ENCODE peak calls at places on chromosomes 16 and 17, in four cellular contexts. A is breast epithelium, W is kidney, Q is PC-9. S is an unnamed sample.

GRCh38 chr17:238071-238963 is 56.9 kb upstream of the DOC2B start:
- DNase-seq in Q (no peak), W (peak), A (no peak), S (no peak)

GRCh38 chr17:28335201-28335958 is at the start of the genes IFT20 and TNFAIP1:
- DNase-seq in Q (peak), A (peak), W (peak), S (peak)

GRCh38 chr16:50683689-50684374 is 2.7 kb upstream of the SNX20 start:
- DNase-seq in W (no peak), A (no peak), Q (no peak), S (no peak)

GRCh38 chr16:70651524-70651923 is 5.2 kb downstream of the IL34 start:
- DNase-seq in W (no peak), A (no peak), Q (peak), S (no peak)

GRCh38 chr16:19506965-19507364 is 14.9 kb downstream of the GDE1 start:
- DNase-seq in Q (no peak), A (no peak), W (no peak), S (no peak)

GRCh38 chr17:39920218-39921210 is 2.1 kb upstream of the GSDMB start:
- DNase-seq in W (peak), A (no peak), Q (no peak), S (no peak)

GRCh38 chr16:15682105-15682570 is 32.1 kb downstream of the NDE1 start:
- DNase-seq in W (no peak), A (no peak), Q (peak), S (no peak)

GRCh38 chr17:79046501-79047280 is 22.7 kb downstream of the C1QTNF1 start:
- DNase-seq in Q (no peak), W (peak), A (no peak), S (no peak)

GRCh38 chr17:68394608-68395331 is 62.5 kb downstream of the WIPI1 start:
- DNase-seq in A (no peak), Q (no peak), W (no peak), S (no peak)

GRCh38 chr17:61002316-61002736 is 324.7 kb downstream of the BCAS3 start:
- DNase-seq in W (no peak), Q (no peak), A (no peak), S (no peak)
- TF ChIP-seq CTCF in W (peak), Q (peak), A (no peak), S (peak)

GRCh38 chr16:3268294-3268693 is 11.9 kb upstream of the MEFV start:
- DNase-seq in A (no peak), W (no peak), Q (no peak), S (no peak)

GRCh38 chr16:3266873-3267537 is 10.6 kb upstream of the MEFV start:
- DNase-seq in A (no peak), W (no peak), Q (no peak), S (no peak)

GRCh38 chr16:3259829-3260228 is 3.4 kb upstream of the MEFV start:
- DNase-seq in A (no peak), W (peak), Q (no peak), S (no peak)

GRCh38 chr16:3262517-3262916 is 6.1 kb upstream of the MEFV start:
- DNase-seq in Q (no peak), W (no peak), A (no peak), S (no peak)

DNA sequence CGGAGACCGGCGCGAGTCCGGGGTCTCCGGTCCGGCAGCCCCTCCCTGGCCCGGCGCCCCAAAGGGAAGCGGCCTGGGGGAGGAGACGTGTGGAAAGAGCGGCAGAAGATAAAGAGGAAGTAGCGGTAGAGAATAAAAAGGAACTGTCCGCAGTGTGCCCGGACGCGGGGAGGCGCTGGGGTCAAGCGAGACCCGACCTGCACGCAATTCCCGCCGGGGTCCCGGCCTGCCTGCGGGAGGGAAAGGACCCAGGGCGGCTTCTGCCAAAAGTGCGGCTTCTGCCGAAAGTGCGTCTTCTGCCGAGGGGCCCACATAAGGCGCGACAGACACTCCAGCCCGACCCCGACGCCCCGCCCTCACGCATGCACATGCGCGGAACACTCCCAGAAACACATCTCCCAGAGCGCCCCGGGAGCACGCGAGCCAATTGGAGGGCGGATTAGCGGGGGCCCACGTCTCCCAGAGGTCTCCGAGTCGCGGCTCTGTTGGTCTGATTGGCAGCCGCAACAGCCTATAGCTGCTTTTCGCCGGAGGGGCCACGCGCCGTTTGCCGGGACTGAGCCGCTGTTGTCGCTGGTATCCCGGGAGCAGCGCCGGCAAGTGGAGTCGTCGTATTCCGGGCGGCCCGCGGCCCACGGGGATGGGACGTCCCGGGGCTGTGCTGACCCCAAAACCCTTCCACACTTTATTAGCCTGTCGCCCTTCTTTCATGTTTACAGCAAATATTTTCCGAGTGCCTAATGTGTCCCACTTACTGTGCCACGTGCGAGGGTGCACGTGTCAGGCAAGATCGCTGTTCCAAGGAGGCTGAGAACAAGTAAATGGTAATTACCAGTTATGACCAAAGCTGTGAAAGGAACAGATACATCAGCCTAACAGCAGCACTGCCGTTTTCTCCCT is 8.0 kb upstream of the MEFV start:
- DNase-seq in W (peak), Q (peak), A (peak), S (peak)
- TF ChIP-seq CTCF in W (no peak), Q (no peak), A (no peak), S (peak)

GRCh38 chr17:41690497-41690896 is 1.8 kb downstream of the EIF1 start:
- DNase-seq in Q (no peak), A (no peak), W (no peak), S (no peak)

GRCh38 chr17:41687828-41688640 is 651 bp upstream of the EIF1 start:
- DNase-seq in Q (peak), W (peak), A (peak), S (no peak)

GRCh38 chr17:41688641-41689496 is at the start of gene EIF1:
- DNase-seq in Q (peak), W (peak), A (peak), S (peak)

GRCh38 chr17:41691031-41691777 is 2.5 kb downstream of the EIF1 start:
- DNase-seq in W (no peak), Q (no peak), A (no peak), S (no peak)

GRCh38 chr17:41689497-41690299 is 1.0 kb downstream of the EIF1 start:
- DNase-seq in Q (peak), A (peak), W (no peak), S (no peak)
- TF ChIP-seq CTCF in Q (peak), A (peak), W (peak), S (peak)

GRCh38 chr16:11298143-11298900 is 17.2 kb upstream of the PRM1 start:
- DNase-seq in W (no peak), A (no peak), Q (no peak), S (no peak)

GRCh38 chr16:11295672-11296071 is 14.5 kb upstream of the PRM1 start:
- DNase-seq in Q (no peak), W (no peak), A (no peak), S (no peak)

GRCh38 chr16:11296351-11296705 is 15.2 kb upstream of the PRM1 start:
- DNase-seq in W (no peak), A (no peak), Q (no peak), S (no peak)

GRCh38 chr16:11296706-11297491 is 15.8 kb upstream of the PRM1 start:
- DNase-seq in W (no peak), Q (no peak), A (no peak), S (no peak)

GRCh38 chr16:11297492-11298142 is 16.5 kb upstream of the PRM1 start:
- DNase-seq in W (peak), Q (peak), A (peak), S (no peak)
- TF ChIP-seq CTCF in W (no peak), Q (no peak), A (no peak), S (no peak)

GRCh38 chr17:57401556-57402488 is 145.5 kb downstream of the MSI2 start:
- DNase-seq in Q (no peak), W (no peak), A (no peak), S (no peak)
- TF ChIP-seq CTCF in Q (no peak), W (no peak), A (no peak), S (peak)

DNA sequence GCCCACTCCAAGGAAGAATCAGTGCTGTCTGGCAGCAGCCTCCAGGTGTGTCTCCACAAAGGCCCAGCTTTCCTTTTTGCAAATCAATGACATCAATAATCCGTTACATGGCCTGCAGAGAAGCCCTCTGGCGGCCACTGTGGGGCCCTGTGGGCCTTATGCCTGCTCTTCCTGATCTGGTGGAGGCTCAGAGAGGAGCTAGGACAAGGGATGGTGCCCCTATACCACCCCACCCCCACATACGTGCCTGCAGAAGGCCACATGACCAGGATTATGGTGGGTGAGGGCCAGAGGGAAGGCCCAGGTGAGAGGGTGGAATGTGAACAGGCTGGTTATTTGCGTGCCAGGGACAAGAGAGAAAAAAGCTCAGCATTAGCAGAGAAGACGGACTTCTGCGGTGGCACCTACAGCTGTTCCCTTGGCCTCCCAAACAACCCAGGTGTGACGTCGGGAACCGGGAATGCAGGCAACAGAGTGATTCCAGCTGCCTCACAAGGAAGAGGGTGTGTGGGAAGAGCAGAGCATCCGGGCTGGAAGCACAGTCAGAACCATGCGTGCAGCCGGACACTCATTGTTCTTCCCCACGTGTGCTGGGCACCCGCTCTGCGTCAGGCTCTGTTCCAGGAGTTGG is 22.5 kb downstream of the EIF4A3 start:
- DNase-seq in A (peak), Q (peak), W (no peak), S (no peak)
- TF ChIP-seq CTCF in A (no peak), Q (peak), W (no peak), S (peak)

GRCh38 chr16:57145964-57146647 is 39.7 kb downstream of the PSME3IP1 start:
- DNase-seq in A (no peak), W (no peak), Q (no peak), S (no peak)

GRCh38 chr16:57147381-57148191 is 38.3 kb downstream of the PSME3IP1 start:
- DNase-seq in Q (no peak), A (no peak), W (no peak), S (no peak)

GRCh38 chr16:57145046-57145963 is 40.5 kb downstream of the PSME3IP1 start:
- DNase-seq in Q (no peak), A (no peak), W (no peak), S (no peak)

GRCh38 chr16:57148481-57148880 is 37.4 kb downstream of the PSME3IP1 start:
- DNase-seq in A (no peak), W (no peak), Q (no peak), S (no peak)

DNA sequence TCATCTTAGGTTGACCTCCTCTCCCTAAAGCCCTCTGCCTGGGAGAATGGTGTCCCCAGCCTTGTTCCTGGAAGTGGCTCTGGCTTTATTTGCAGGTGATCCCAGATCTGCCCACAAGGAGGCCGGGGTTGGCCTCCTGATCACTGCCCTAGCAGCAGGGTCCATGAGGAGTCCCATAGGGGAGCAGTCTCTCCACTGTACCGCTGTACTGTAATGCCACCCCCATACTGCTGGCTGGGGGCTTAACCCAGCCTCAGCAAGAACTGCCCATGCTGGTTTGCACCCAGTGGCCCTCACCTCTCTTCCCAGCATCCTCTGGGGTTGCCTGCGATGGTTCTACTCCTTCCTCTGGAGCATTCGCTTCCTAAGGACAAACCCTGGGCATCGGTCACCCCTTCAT is 39.1 kb downstream of the PSME3IP1 start:
- DNase-seq in A (no peak), W (no peak), Q (no peak), S (no peak)
- TF ChIP-seq CTCF in A (peak), W (no peak), Q (peak), S (peak)

GRCh38 chr16:706189-707061 is 824 bp upstream of the FBXL16 start:
- DNase-seq in A (no peak), Q (no peak), W (no peak), S (no peak)
- TF ChIP-seq CTCF in A (no peak), Q (no peak), W (no peak), S (no peak)

GRCh38 chr16:76857402-76857801 is 333.6 kb upstream of the MON1B start:
- DNase-seq in W (no peak), A (no peak), Q (no peak), S (no peak)

GRCh38 chr16:76856112-76856511 is 334.9 kb upstream of the MON1B start:
- DNase-seq in Q (no peak), W (no peak), A (no peak), S (no peak)

DNA sequence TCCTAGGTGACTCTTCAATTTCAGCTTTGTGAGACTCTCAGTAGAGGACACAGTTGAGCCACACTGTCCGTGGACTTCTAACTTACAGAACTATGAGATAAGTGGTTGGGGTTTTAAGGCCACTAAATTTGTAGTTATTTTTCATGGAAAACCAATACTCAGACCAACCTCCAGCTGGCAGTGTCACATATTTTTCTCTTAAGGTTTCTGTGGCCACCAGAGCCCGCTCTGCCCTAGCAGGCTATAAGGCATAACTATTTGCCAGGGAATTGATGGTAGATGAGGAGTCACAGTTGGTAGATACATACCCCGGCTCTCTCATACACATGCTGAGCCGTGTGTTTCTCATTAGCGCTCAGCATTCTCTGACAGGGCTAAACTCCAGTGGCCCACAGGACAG is 336.8 kb upstream of the MON1B start:
- DNase-seq in Q (no peak), A (no peak), W (no peak), S (no peak)
- TF ChIP-seq CTCF in Q (peak), A (no peak), W (no peak), S (no peak)

GRCh38 chr16:84120023-84120422 is 3.3 kb upstream of the MBTPS1 start:
- DNase-seq in W (no peak), Q (no peak), A (peak), S (no peak)

GRCh38 chr16:84116720-84117481 is at the start of gene MBTPS1:
- DNase-seq in A (peak), W (peak), Q (peak), S (peak)

GRCh38 chr16:84119368-84119767 is 2.6 kb upstream of the MBTPS1 start:
- DNase-seq in W (no peak), Q (peak), A (peak), S (no peak)

GRCh38 chr16:84117482-84117843 is 721 bp upstream of the MBTPS1 start:
- DNase-seq in Q (no peak), W (no peak), A (peak), S (no peak)

GRCh38 chr16:84115919-84116719 is 623 bp downstream of the MBTPS1 start:
- DNase-seq in Q (no peak), W (no peak), A (peak), S (no peak)
- TF ChIP-seq CTCF in Q (no peak), W (peak), A (no peak), S (peak)

S was measured in type B pancreatic cell.